ENCODE peak calls at places on chromosomes 16 and 17, in five cellular contexts. P is thoracic aorta, B is cardiac muscle cell, H is dorsolateral prefrontal cortex, L is IMR-90. S is an unnamed sample.

GRCh38 chr16:51960931-51961330 is 586.0 kb downstream of the TOX3 start:
- DNase-seq in P (no peak), B (no peak), H (no peak), L (no peak), S (no peak)

GRCh38 chr16:46649571-46649970 is 28.4 kb upstream of the SHCBP1 start:
- DNase-seq in P (no peak), B (no peak), H (no peak), L (peak), S (no peak)

GRCh38 chr16:68416057-68417046 is 32.0 kb downstream of the SMPD3 start:
- DNase-seq in P (no peak), B (no peak), H (no peak), L (no peak), S (no peak)

GRCh38 chr17:17109896-17110295 is 67.6 kb downstream of the MPRIP start:
- DNase-seq in P (no peak), B (no peak), H (no peak), L (no peak), S (no peak)

GRCh38 chr17:76866774-76867577 is 1.2 kb upstream of the MGAT5B start:
- DNase-seq in P (no peak), B (no peak), H (no peak), L (peak), S (no peak)

GRCh38 chr17:58605470-58605869 is 86.4 kb downstream of the TEX14 start:
- DNase-seq in P (no peak), B (no peak), H (no peak), L (no peak), S (no peak)

GRCh38 chr16:58433569-58433951 is 41.3 kb downstream of the GINS3 start:
- DNase-seq in P (no peak), B (no peak), H (no peak), L (no peak), S (no peak)

GRCh38 chr16:71648921-71649320 is 22.9 kb downstream of the MARVELD3 start:
- DNase-seq in P (no peak), B (no peak), H (no peak), L (no peak), S (peak)

GRCh38 chr17:56982312-56982711 is 4.4 kb downstream of the SCPEP1 start:
- DNase-seq in P (no peak), B (no peak), H (no peak), L (no peak), S (peak)
- H3K4me3 ChIP-seq in P (no peak), B (no peak), H (no peak), L (no peak), S (no peak)

GRCh38 chr17:40062347-40063033 is at the start of gene THRA:
- DNase-seq in P (no peak), B (peak), H (no peak), L (peak), S (peak)

GRCh38 chr17:40063034-40063765 is 435 bp downstream of the THRA start:
- DNase-seq in P (no peak), B (peak), H (no peak), L (no peak), S (peak)

GRCh38 chr17:40065771-40066510 is 3.2 kb downstream of the THRA start:
- DNase-seq in P (no peak), B (no peak), H (no peak), L (no peak), S (no peak)

GRCh38 chr17:40065041-40065770 is 2.4 kb downstream of the THRA start:
- DNase-seq in P (no peak), B (peak), H (no peak), L (peak), S (peak)

GRCh38 chr17:40063915-40064531 is 1.3 kb downstream of the THRA start:
- DNase-seq in P (no peak), B (no peak), H (peak), L (no peak), S (peak)
- H3K4me3 ChIP-seq in P (peak), B (peak), H (peak), L (peak), S (peak)

GRCh38 chr16:86202267-86202666 is 303.3 kb downstream of the IRF8 start:
- DNase-seq in P (no peak), B (no peak), H (no peak), L (no peak), S (no peak)

GRCh38 chr16:86199182-86199581 is 300.2 kb downstream of the IRF8 start:
- DNase-seq in P (no peak), B (no peak), H (no peak), L (peak), S (no peak)

GRCh38 chr16:86199871-86200700 is 301.1 kb downstream of the IRF8 start:
- DNase-seq in P (no peak), B (no peak), H (no peak), L (peak), S (no peak)

GRCh38 chr16:86201746-86202145 is 302.8 kb downstream of the IRF8 start:
- DNase-seq in P (no peak), B (no peak), H (no peak), L (no peak), S (peak)

GRCh38 chr16:86200722-86201121 is 301.8 kb downstream of the IRF8 start:
- DNase-seq in P (no peak), B (no peak), H (no peak), L (peak), S (no peak)
- H3K4me3 ChIP-seq in P (no peak), B (no peak), H (no peak), L (no peak), S (no peak)

GRCh38 chr17:82035956-82036633 is 1.4 kb downstream of the DCXR start:
- DNase-seq in P (no peak), B (no peak), H (no peak), L (no peak), S (no peak)
- H3K4me3 ChIP-seq in P (peak), B (peak), H (peak), L (no peak), S (no peak)

GRCh38 chr17:67243284-67243683 is 1.7 kb downstream of the HELZ start:
- DNase-seq in P (no peak), B (no peak), H (no peak), L (no peak), S (no peak)
- H3K4me3 ChIP-seq in P (no peak), B (peak), H (peak), L (no peak), S (no peak)

GRCh38 chr17:75764711-75765421 is at the start of gene GALK1:
- DNase-seq in P (no peak), B (peak), H (peak), L (peak), S (peak)

GRCh38 chr17:75764417-75764710 is 628 bp downstream of the GALK1 start:
- DNase-seq in P (no peak), B (no peak), H (no peak), L (no peak), S (no peak)

GRCh38 chr17:75763269-75763607 is 1.8 kb downstream of the GALK1 start:
- DNase-seq in P (no peak), B (no peak), H (no peak), L (no peak), S (no peak)

GRCh38 chr17:75762513-75763268 is 2.3 kb downstream of the GALK1 start:
- DNase-seq in P (no peak), B (no peak), H (no peak), L (no peak), S (peak)

DNA sequence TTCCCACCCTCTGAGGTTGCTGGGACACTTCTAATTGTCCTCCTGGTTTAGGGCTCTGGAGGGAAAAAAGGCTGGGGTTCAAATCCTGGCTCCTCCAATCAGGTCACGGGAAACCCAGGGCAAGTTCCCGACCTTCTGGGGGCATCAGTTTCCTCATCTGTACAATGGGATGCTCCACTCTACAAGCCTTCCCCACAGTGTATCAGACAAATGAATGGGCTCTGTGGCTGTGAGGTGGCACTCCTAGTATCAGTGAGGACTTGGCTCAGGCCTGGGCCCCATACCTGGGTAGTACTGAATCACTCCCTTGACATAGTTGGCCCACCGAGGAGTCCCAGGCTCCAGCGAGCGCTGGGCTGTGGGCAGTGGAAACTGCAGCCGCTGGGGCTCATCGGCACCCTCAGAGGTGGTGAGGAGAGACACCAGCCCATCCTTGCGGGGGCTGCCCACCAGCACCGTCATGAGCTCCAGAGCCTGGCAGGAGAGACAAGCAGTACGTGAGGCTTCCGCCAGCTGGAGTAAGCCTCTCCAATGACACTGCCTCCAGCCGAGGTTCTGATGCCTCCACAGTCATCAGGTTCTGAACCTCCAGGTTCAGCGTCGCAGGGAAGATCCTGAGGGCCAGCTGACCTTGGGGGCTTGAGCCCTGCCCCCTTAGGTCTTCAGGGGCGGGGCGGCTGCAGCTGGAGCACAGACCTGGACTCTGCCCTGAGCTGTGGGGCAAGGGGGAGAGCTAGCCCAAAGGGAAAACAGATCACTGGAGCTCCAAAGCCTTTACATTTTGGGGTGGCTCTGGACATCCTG is 1.2 kb downstream of the GALK1 start:
- DNase-seq in P (no peak), B (no peak), H (no peak), L (no peak), S (peak)
- H3K4me3 ChIP-seq in P (peak), B (peak), H (peak), L (peak), S (peak)